ENCODE peak calls at places on chromosomes 7 and 10, in seven cellular contexts. Z, U, Q, X, C, V and R are unnamed samples.

GRCh38 chr10:8102708-8103401 is 48.4 kb downstream of the GATA3 start:
- DNase-seq in Z (no peak), U (no peak), Q (no peak), X (no peak), C (peak; percentile 24), V (no peak), R (no peak)

GRCh38 chr7:105387621-105388372 is 924 bp downstream of the SRPK2 start:
- DNase-seq in Z (peak; percentile 68), U (peak; percentile 53), Q (peak; percentile 64), X (no peak), C (peak; percentile 78), V (peak; percentile 65), R (peak; percentile 72)

GRCh38 chr10:132499367-132499685 is 38.3 kb upstream of the INPP5A start:
- DNase-seq in Z (no peak), U (peak; percentile 13), Q (no peak), X (no peak), C (no peak), V (no peak), R (no peak)

GRCh38 chr7:67794544-67794943 is 797.9 kb downstream of the TYW1 start:
- DNase-seq in Z (no peak), U (no peak), Q (no peak), X (no peak), C (no peak), V (no peak), R (no peak)

GRCh38 chr7:30678805-30679204 is 3.5 kb downstream of the CRHR2 start:
- DNase-seq in Z (no peak), U (no peak), Q (no peak), X (no peak), C (no peak), V (no peak), R (no peak)

GRCh38 chr10:93749218-93749799 is 8.4 kb upstream of the LGI1 start:
- DNase-seq in Z (no peak), U (no peak), Q (no peak), X (no peak), C (no peak), V (no peak), R (no peak)

GRCh38 chr7:33137098-33137497 is 7.7 kb downstream of the BBS9 start:
- DNase-seq in Z (no peak), U (no peak), Q (no peak), X (no peak), C (no peak), V (no peak), R (no peak)

GRCh38 chr10:29956335-29956924 is 103.0 kb downstream of the JCAD start:
- DNase-seq in Z (peak; percentile 96), U (no peak), Q (peak; percentile 45), X (no peak), C (no peak), V (no peak), R (no peak)

GRCh38 chr7:114156178-114156577 is 237.4 kb upstream of the PPP1R3A start:
- DNase-seq in Z (no peak), U (no peak), Q (no peak), X (no peak), C (no peak), V (no peak), R (no peak)

GRCh38 chr7:19327011-19327410 is 181.8 kb upstream of the FERD3L start:
- DNase-seq in Z (no peak), U (no peak), Q (no peak), X (no peak), C (no peak), V (no peak), R (no peak)

GRCh38 chr10:35351021-35351420 is 14.7 kb downstream of the CCNY start:
- DNase-seq in Z (no peak), U (no peak), Q (no peak), X (no peak), C (no peak), V (no peak), R (no peak)

GRCh38 chr10:16867556-16867955 is 50.3 kb upstream of the RSU1 start:
- DNase-seq in Z (no peak), U (no peak), Q (no peak), X (no peak), C (no peak), V (no peak), R (no peak)

GRCh38 chr7:97971120-97971989 is 18.6 kb downstream of the OCM2 start:
- DNase-seq in Z (no peak), U (no peak), Q (no peak), X (peak; percentile 35), C (peak; percentile 75), V (no peak), R (peak; percentile 44)

DNA sequence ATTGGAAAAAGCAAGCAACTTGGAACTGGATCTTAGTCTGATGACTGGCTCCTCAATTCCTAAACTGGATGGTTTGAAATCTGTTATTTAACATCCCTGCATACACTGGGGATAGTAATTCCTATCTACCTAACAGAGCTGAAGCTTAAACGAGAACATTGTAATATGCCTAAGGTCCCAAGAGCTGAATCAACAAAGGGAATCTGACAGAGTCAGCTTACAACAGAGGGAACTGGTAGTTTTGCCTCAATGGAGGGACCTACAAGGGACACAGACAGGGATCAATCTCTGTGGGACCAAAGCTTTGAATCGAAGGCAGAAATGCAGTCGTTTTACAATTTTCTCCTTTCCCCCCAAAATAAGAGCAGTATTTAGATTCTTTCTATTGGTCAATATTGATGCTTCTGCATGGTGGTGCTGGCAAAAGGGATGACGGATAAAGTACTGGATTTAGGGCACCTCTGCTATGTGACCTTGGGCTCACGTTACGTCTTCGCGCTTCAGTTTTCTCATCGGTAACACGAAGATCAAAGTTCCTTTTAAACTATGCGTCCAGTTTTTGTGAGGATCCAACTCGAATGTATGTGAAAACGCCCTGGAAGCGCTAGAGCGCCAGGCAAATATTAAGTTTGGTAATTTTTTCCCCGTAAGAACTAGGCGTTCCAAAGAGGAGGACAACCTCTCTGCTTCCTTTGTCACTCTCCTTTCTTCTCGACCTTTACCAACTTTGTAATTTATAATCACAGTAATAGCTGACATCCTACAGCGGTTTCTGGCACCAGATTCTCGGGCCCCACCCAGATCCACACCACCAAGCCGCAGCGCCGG is 1.1 kb downstream of the ACTR1A start:
- DNase-seq in Z (no peak), U (no peak), Q (peak; percentile 30), X (no peak), C (no peak), V (no peak), R (no peak)
- TF ChIP-seq POLR2A in Z (peak; percentile 23), U (no peak), Q (peak; percentile 54), X (no peak), C (no peak), V (no peak), R (peak; percentile 51)

DNA sequence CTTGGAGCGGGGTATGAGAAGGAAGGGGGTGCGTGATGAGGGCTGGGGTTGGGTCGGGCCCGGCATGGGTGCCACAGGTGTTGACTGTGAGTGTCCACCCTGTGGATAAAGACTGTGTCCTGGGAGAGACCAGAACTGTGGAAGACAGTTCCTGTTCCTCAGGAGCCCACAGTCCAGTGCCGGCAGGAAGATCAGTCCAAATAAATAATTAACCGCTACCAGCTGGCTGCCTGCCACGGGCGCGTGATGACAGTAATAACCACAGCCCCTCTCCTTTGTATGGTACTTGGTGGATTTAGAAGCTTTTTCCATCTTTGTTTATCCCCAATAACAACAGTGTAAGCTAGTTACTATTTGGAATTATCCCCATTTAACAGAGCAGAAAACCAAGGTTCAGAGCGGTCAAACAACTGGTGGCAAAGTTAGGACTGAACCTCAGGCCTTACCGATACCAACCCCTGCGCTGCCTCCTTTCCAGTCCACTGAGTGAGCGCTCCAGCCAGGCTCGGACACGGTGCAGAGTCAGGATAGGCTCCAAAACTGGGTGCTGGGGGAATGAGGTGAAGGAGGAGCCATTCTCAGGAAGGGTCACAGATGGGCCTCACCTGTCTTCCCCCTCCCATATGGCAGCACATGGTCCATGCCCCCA is 5.1 kb downstream of the ZMIZ1 start:
- DNase-seq in Z (peak; percentile 87), U (peak; percentile 66), Q (no peak), X (no peak), C (no peak), V (peak; percentile 70), R (no peak)
- TF ChIP-seq POLR2A in Z (no peak), U (no peak), Q (no peak), X (no peak), C (no peak), V (no peak), R (no peak)

GRCh38 chr7:116863168-116863670 is 832 bp downstream of the CAPZA2 start:
- DNase-seq in Z (peak; percentile 53), U (peak; percentile 23), Q (peak; percentile 24), X (peak; percentile 32), C (no peak), V (peak; percentile 41), R (no peak)
- TF ChIP-seq POLR2A in Z (no peak), U (no peak), Q (no peak), X (no peak), C (no peak), V (no peak), R (no peak)

DNA sequence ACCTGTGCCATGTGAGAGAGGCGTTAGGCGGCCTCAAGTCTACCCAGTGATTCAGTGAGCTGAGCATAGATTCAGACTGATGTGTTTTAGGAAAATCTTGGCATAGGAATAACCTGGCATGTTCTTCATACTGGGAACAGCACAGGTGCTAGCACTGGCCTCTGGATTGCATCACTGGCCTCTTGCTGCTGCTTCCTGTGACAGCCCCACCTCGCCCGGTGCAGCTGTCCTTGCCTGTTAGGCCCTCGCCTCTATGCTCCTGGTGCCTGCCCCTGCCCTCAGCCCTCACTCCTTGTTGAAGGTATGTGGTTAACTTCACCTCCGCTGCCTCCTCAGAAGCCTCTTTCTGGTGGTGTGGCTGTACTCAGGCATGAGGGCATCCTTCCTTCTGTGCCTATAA is 46.2 kb downstream of the BLNK start:
- DNase-seq in Z (no peak), U (no peak), Q (peak; percentile 74), X (no peak), C (no peak), V (no peak), R (no peak)
- TF ChIP-seq POLR2A in Z (no peak), U (no peak), Q (no peak), X (no peak), C (no peak), V (no peak), R (no peak)

GRCh38 chr10:88152720-88153119 is 289.3 kb downstream of the PTEN start:
- DNase-seq in Z (no peak), U (no peak), Q (peak; percentile 23), X (no peak), C (peak; percentile 50), V (no peak), R (peak; percentile 50)
- TF ChIP-seq POLR2A in Z (no peak), U (no peak), Q (no peak), X (no peak), C (no peak), V (no peak), R (peak; percentile 18)

DNA sequence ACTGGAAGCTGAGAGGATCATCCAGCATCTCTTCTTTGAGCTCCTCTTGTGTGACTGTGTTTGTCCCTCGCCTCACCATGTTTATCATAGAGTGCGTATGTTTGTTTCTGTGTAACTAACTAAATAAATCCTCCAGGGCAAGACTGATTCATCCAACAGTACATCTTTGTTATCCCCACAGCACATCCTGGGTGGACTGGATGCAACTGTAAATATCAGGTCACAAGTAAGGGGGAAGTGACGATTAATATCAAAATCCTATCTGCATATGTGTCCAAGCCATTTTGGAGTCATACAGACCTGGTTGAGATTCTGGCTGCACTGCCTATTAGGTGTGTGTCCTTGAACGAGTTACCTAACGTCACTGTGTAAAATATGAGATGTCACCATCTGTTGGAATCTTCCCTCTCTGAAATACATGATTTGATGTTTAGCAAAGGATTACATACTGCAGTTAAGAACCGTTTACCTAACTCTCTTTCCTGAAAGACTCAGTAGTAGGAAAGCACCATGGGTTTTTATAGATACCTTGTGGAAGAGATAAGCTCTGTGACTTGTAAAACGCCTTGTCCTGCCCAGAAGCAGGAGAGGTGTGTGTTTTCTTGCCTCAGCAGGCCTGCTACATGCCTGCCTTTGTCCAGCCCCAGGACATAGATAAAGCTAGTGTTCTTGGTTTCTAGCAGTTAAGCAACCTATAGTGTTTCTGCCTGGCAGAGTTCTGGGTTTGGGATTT is 25.8 kb downstream of the WBP1L start:
- DNase-seq in Z (no peak), U (no peak), Q (no peak), X (no peak), C (no peak), V (no peak), R (no peak)
- TF ChIP-seq POLR2A in Z (no peak), U (no peak), Q (no peak), X (no peak), C (no peak), V (no peak), R (no peak)